ENCODE peak calls at places on chromosomes 3 and 15, in four cellular contexts. Q is HEK293T, X is HepG2, H is H1. U is an unnamed sample.
A peak's percentile ranks its signal among the peaks of the same experiment; 100 is the strongest.

GRCh38 chr15:26630857-26631256 is 142.0 kb downstream of the GABRB3 start:
- DNase-seq in Q (no peak), X (no peak), H (no peak), U (no peak)

GRCh38 chr3:23114479-23114878 is 88.6 kb upstream of the UBE2E2 start:
- DNase-seq in Q (no peak), X (no peak), H (no peak), U (no peak)

GRCh38 chr3:126512026-126512425 is 5.5 kb downstream of the UROC1 start:
- DNase-seq in Q (no peak), X (no peak), H (no peak), U (no peak)

GRCh38 chr15:68149059-68149458 is 56.1 kb downstream of the CALML4 start:
- DNase-seq in Q (no peak), X (no peak), H (no peak), U (no peak)

GRCh38 chr3:56917740-56918568 is 116.2 kb upstream of the ARHGEF3 start:
- DNase-seq in Q (no peak), X (no peak), H (no peak), U (peak; percentile 84)

GRCh38 chr3:189270248-189270832 is 98.6 kb downstream of the TPRG1 start:
- DNase-seq in Q (peak; percentile 33), X (peak; percentile 47), H (no peak), U (no peak)

GRCh38 chr15:39177561-39177960 is 403.3 kb upstream of the THBS1 start:
- DNase-seq in Q (no peak), X (no peak), H (no peak), U (no peak)

GRCh38 chr3:25663324-25664065 is 1.2 kb downstream of the TOP2B start:
- DNase-seq in Q (peak; percentile 30), X (peak; percentile 56), H (no peak), U (no peak)

GRCh38 chr15:40016224-40016865 is 22.6 kb downstream of the SRP14 start:
- DNase-seq in Q (no peak), X (no peak), H (no peak), U (no peak)

GRCh38 chr15:92886229-92886628 is 13.9 kb upstream of the CHD2 start:
- DNase-seq in Q (no peak), X (no peak), H (no peak), U (no peak)

GRCh38 chr3:104178695-104179094 is 1188.0 kb upstream of the ALCAM start:
- DNase-seq in Q (no peak), X (no peak), H (no peak), U (no peak)

GRCh38 chr15:29066848-29067247 is 181.1 kb downstream of the APBA2 start:
- DNase-seq in Q (no peak), X (no peak), H (no peak), U (no peak)

GRCh38 chr3:182000454-182000853 is 288.7 kb downstream of the SOX2 start:
- DNase-seq in Q (no peak), X (no peak), H (no peak), U (no peak)

GRCh38 chr3:119700269-119700919 is 2.4 kb upstream of the CFAP91 start:
- DNase-seq in Q (no peak), X (peak; percentile 3), H (no peak), U (peak; percentile 74)

DNA sequence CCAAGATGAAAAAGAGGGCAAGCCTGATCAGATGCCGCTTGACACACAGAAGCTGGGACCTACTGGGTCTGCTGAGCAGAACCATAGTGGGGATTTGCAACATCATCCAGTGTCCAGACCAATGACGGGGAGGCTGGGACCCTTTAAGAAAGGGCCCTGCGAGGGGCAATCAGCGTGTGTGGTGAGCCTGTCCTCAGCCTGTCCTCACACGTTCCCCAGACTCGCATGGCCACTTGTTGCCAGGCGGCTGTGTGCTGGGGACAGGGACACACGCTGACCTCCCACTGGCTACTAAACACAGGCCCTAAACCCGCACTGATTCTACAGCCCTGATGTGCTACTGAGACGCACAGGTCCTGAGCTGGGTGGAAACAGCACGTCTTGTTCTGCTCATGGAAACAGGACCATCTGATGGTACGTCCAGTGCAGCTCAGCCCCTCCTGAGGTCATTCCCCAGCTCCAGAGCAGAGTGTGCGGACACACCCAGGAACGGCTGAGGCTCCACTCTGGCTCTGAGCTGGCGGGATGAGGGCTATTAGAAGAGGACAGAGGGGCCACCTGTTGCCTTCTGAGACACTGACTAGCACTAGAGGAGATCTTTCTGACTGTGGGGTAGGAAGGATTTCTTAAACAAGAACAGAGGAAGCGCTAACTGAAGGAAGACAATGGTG is 24.4 kb downstream of the PCSK6 start:
- DNase-seq in Q (no peak), X (no peak), H (no peak), U (no peak)
- TF ChIP-seq SP1 in Q (no peak), X (no peak), H (no peak), U (no peak)

DNA sequence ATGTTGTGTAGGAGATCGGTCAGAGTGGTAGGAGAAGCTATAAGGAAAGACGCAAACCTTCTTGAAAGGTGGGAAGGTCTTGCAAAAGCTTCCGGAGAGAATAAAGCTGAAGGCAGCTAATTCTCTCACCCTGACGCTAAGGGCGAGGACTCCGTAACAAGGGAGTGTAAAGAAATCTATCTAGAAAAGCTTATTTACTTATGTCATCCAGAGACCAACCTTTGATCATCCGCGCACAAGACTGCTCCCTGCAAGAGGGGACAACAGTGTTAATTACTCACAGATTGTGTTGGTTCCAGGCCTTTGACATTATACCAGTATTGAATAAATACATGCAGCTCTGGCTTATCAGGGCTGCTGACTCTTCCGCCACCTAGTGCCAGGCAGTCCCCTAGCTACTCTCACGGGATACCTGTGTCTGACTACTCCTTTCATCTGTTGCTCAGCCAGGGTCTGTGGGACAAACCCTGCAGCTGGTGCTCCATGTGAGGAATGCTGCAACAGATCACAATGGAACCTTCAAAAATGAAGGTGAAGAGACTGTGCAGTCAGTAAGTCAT is 211.7 kb downstream of the DTWD1 start:
- DNase-seq in Q (no peak), X (peak; percentile 31), H (peak; percentile 48), U (no peak)
- TF ChIP-seq SUZ12 in Q (no peak), X (no peak), H (no peak), U (no peak)

GRCh38 chr15:97561529-97561928 is 399.0 kb upstream of the ARRDC4 start:
- DNase-seq in Q (no peak), X (no peak), H (no peak), U (no peak)

GRCh38 chr15:97567411-97567810 is 393.1 kb upstream of the ARRDC4 start:
- DNase-seq in Q (no peak), X (no peak), H (no peak), U (no peak)

GRCh38 chr15:97563516-97563915 is 397.0 kb upstream of the ARRDC4 start:
- DNase-seq in Q (no peak), X (no peak), H (no peak), U (no peak)

DNA sequence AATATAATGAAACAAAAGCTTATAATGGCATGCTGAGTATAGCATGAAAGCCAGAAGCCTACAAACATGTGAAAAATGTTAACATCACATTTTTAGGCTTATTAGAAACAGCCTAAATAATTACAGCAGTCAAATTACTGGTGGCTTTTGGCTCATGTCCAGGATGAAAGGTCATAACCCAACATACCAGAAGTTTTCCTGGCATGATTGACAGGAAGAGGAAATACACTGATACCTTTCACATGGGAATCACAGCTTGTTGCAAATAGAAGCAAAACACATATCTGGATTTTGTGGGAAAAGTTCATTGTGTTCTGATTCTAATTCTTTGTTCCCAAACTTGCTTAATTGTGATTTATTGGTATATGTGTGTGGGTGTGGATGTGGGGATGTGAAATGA is 393.5 kb upstream of the ARRDC4 start:
- DNase-seq in Q (no peak), X (no peak), H (no peak), U (no peak)
- TF ChIP-seq SP1 in Q (no peak), X (no peak), H (no peak), U (no peak)

GRCh38 chr15:35218215-35218614 is 133.1 kb upstream of the NANOGP8 start:
- DNase-seq in Q (no peak), X (peak; percentile 9), H (no peak), U (no peak)
- TF ChIP-seq SUZ12 in Q (no peak), X (no peak), H (no peak), U (no peak)

U was measured in GM12878.